ENCODE peak calls at places on chromosomes 7 and 10, in eight cellular contexts. One of them, this sample, is unnamed.
A peak's percentile ranks its signal among the peaks of the same experiment; 100 is the strongest.

GRCh38 chr10:27893320-27894014 is 105.4 kb downstream of the ODAD2 start:
- DNase-seq in foreskin fibroblast: peak; percentile 1
- DNase-seq in lower lobe of right lung: no peak
- DNase-seq in dorsolateral prefrontal cortex: no peak
- DNase-seq in choroid plexus epithelial cell: no peak
- DNase-seq in mesothelial cell of epicardium: no peak
- DNase-seq in CD4-positive, alpha-beta T cell: no peak
- DNase-seq in left lung: no peak
- DNase-seq in this sample: no peak

GRCh38 chr7:82672078-82672477 is 228.5 kb upstream of the CACNA2D1 start:
- DNase-seq in left lung: no peak
- DNase-seq in dorsolateral prefrontal cortex: no peak
- DNase-seq in foreskin fibroblast: no peak
- DNase-seq in CD4-positive, alpha-beta T cell: no peak
- DNase-seq in choroid plexus epithelial cell: peak; percentile 13
- DNase-seq in mesothelial cell of epicardium: no peak
- DNase-seq in lower lobe of right lung: no peak
- DNase-seq in this sample: no peak

GRCh38 chr10:71085689-71086438 is 126.5 kb upstream of the UNC5B start:
- DNase-seq in dorsolateral prefrontal cortex: peak; percentile 21
- DNase-seq in choroid plexus epithelial cell: no peak
- DNase-seq in mesothelial cell of epicardium: peak; percentile 29
- DNase-seq in lower lobe of right lung: no peak
- DNase-seq in CD4-positive, alpha-beta T cell: no peak
- DNase-seq in left lung: no peak
- DNase-seq in foreskin fibroblast: no peak
- DNase-seq in this sample: peak; percentile 30

GRCh38 chr7:159030490-159031134 is 114.1 kb downstream of the VIPR2 start:
- DNase-seq in dorsolateral prefrontal cortex: peak; percentile 62
- DNase-seq in choroid plexus epithelial cell: no peak
- DNase-seq in CD4-positive, alpha-beta T cell: peak; percentile 34
- DNase-seq in foreskin fibroblast: no peak
- DNase-seq in mesothelial cell of epicardium: peak; percentile 76
- DNase-seq in left lung: peak; percentile 87
- DNase-seq in lower lobe of right lung: peak; percentile 76
- DNase-seq in this sample: no peak

GRCh38 chr7:30920584-30921539 is 9.2 kb downstream of the AQP1 start:
- DNase-seq in foreskin fibroblast: peak; percentile 54
- DNase-seq in dorsolateral prefrontal cortex: peak; percentile 41
- DNase-seq in left lung: peak; percentile 76
- DNase-seq in mesothelial cell of epicardium: no peak
- DNase-seq in choroid plexus epithelial cell: peak; percentile 37
- DNase-seq in lower lobe of right lung: peak; percentile 44
- DNase-seq in CD4-positive, alpha-beta T cell: peak; percentile 17
- DNase-seq in this sample: no peak

GRCh38 chr7:14846405-14846804 is 56.1 kb downstream of the DGKB start:
- DNase-seq in choroid plexus epithelial cell: no peak
- DNase-seq in lower lobe of right lung: no peak
- DNase-seq in CD4-positive, alpha-beta T cell: no peak
- DNase-seq in mesothelial cell of epicardium: no peak
- DNase-seq in left lung: no peak
- DNase-seq in dorsolateral prefrontal cortex: no peak
- DNase-seq in foreskin fibroblast: no peak
- DNase-seq in this sample: no peak

GRCh38 chr10:121355161-121355560 is 243.1 kb downstream of the FGFR2 start:
- DNase-seq in left lung: no peak
- DNase-seq in lower lobe of right lung: no peak
- DNase-seq in foreskin fibroblast: no peak
- DNase-seq in mesothelial cell of epicardium: no peak
- DNase-seq in dorsolateral prefrontal cortex: no peak
- DNase-seq in choroid plexus epithelial cell: no peak
- DNase-seq in CD4-positive, alpha-beta T cell: no peak
- DNase-seq in this sample: no peak

GRCh38 chr7:114026486-114027089 is 107.8 kb upstream of the PPP1R3A start:
- DNase-seq in mesothelial cell of epicardium: no peak
- DNase-seq in left lung: no peak
- DNase-seq in CD4-positive, alpha-beta T cell: no peak
- DNase-seq in lower lobe of right lung: no peak
- DNase-seq in dorsolateral prefrontal cortex: no peak
- DNase-seq in foreskin fibroblast: peak; percentile 27
- DNase-seq in choroid plexus epithelial cell: peak; percentile 76
- DNase-seq in this sample: no peak

GRCh38 chr10:61592581-61592980 is 70.1 kb upstream of the CABCOCO1 start:
- DNase-seq in left lung: no peak
- DNase-seq in dorsolateral prefrontal cortex: no peak
- DNase-seq in choroid plexus epithelial cell: peak; percentile 18
- DNase-seq in CD4-positive, alpha-beta T cell: no peak
- DNase-seq in foreskin fibroblast: no peak
- DNase-seq in lower lobe of right lung: no peak
- DNase-seq in mesothelial cell of epicardium: no peak
- DNase-seq in this sample: no peak

GRCh38 chr7:143900230-143900766 is 1.7 kb downstream of the TCAF1 start:
- DNase-seq in lower lobe of right lung: no peak
- DNase-seq in left lung: no peak
- DNase-seq in dorsolateral prefrontal cortex: no peak
- DNase-seq in choroid plexus epithelial cell: peak; percentile 60
- DNase-seq in CD4-positive, alpha-beta T cell: no peak
- DNase-seq in foreskin fibroblast: peak; percentile 55
- DNase-seq in mesothelial cell of epicardium: no peak
- DNase-seq in this sample: no peak

GRCh38 chr7:72078301-72078700 is 333.8 kb downstream of the CALN1 start:
- DNase-seq in dorsolateral prefrontal cortex: no peak
- DNase-seq in CD4-positive, alpha-beta T cell: no peak
- DNase-seq in lower lobe of right lung: no peak
- DNase-seq in foreskin fibroblast: no peak
- DNase-seq in left lung: no peak
- DNase-seq in choroid plexus epithelial cell: no peak
- DNase-seq in mesothelial cell of epicardium: no peak
- DNase-seq in this sample: no peak

GRCh38 chr10:64558094-64558870 is 1037.1 kb downstream of the REEP3 start:
- DNase-seq in lower lobe of right lung: no peak
- DNase-seq in choroid plexus epithelial cell: no peak
- DNase-seq in mesothelial cell of epicardium: no peak
- DNase-seq in left lung: no peak
- DNase-seq in foreskin fibroblast: no peak
- DNase-seq in CD4-positive, alpha-beta T cell: no peak
- DNase-seq in dorsolateral prefrontal cortex: no peak
- DNase-seq in this sample: no peak

GRCh38 chr7:36153571-36154097 is 580 bp downstream of the EEPD1 start:
- DNase-seq in CD4-positive, alpha-beta T cell: no peak
- DNase-seq in choroid plexus epithelial cell: no peak
- DNase-seq in left lung: peak; percentile 92
- DNase-seq in lower lobe of right lung: peak; percentile 76
- DNase-seq in dorsolateral prefrontal cortex: no peak
- DNase-seq in mesothelial cell of epicardium: no peak
- DNase-seq in foreskin fibroblast: no peak
- DNase-seq in this sample: no peak

GRCh38 chr7:14876194-14876593 is 26.4 kb downstream of the DGKB start:
- DNase-seq in mesothelial cell of epicardium: no peak
- DNase-seq in dorsolateral prefrontal cortex: no peak
- DNase-seq in choroid plexus epithelial cell: no peak
- DNase-seq in lower lobe of right lung: no peak
- DNase-seq in foreskin fibroblast: no peak
- DNase-seq in CD4-positive, alpha-beta T cell: no peak
- DNase-seq in left lung: no peak
- DNase-seq in this sample: no peak

GRCh38 chr7:37590824-37591223 is 92.7 kb upstream of the GPR141 start:
- DNase-seq in foreskin fibroblast: no peak
- DNase-seq in CD4-positive, alpha-beta T cell: no peak
- DNase-seq in mesothelial cell of epicardium: no peak
- DNase-seq in dorsolateral prefrontal cortex: no peak
- DNase-seq in choroid plexus epithelial cell: no peak
- DNase-seq in lower lobe of right lung: no peak
- DNase-seq in left lung: no peak
- DNase-seq in this sample: no peak

GRCh38 chr7:124784879-124785818 is 19.6 kb upstream of the GPR37 start:
- DNase-seq in mesothelial cell of epicardium: peak; percentile 56
- DNase-seq in choroid plexus epithelial cell: peak; percentile 81
- DNase-seq in CD4-positive, alpha-beta T cell: no peak
- DNase-seq in lower lobe of right lung: no peak
- DNase-seq in dorsolateral prefrontal cortex: peak; percentile 63
- DNase-seq in foreskin fibroblast: peak; percentile 42
- DNase-seq in left lung: no peak
- DNase-seq in this sample: no peak

GRCh38 chr7:87851242-87851641 is 24.9 kb downstream of the SLC25A40 start:
- DNase-seq in left lung: no peak
- DNase-seq in choroid plexus epithelial cell: no peak
- DNase-seq in mesothelial cell of epicardium: no peak
- DNase-seq in CD4-positive, alpha-beta T cell: no peak
- DNase-seq in lower lobe of right lung: no peak
- DNase-seq in foreskin fibroblast: no peak
- DNase-seq in dorsolateral prefrontal cortex: no peak
- DNase-seq in this sample: no peak

DNA sequence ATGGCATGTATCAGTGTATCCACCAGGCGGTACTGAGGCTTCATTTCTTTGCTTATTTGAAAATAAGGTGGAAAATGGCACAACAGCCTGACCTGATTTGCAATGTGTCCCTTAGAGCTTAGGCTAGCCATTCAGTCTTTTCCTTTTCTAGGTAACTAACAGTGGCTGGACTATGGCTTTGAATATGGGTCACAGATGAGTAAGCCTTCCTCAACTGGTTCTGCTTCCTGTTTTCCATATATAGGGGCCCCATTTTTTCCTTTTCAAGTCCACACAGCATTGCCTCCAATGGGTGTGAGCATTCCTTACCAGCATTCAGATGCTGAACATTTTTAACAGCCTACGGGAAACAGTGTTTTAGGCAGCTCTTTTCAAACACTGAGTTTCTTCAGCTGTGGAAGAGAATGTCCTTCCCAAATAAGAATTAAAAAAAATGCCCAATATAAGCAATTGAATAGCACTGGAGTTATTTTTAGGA is 3.9 kb upstream of the ITGB1 start:
- DNase-seq in left lung: no peak
- DNase-seq in foreskin fibroblast: peak; percentile 87
- DNase-seq in choroid plexus epithelial cell: peak; percentile 94
- DNase-seq in CD4-positive, alpha-beta T cell: no peak
- DNase-seq in lower lobe of right lung: no peak
- DNase-seq in dorsolateral prefrontal cortex: no peak
- DNase-seq in mesothelial cell of epicardium: no peak
- DNase-seq in this sample: no peak
- TF ChIP-seq CTCF in left lung: no peak
- TF ChIP-seq CTCF in foreskin fibroblast: no peak
- TF ChIP-seq CTCF in choroid plexus epithelial cell: peak; percentile 52
- TF ChIP-seq CTCF in CD4-positive, alpha-beta T cell: no peak
- TF ChIP-seq CTCF in lower lobe of right lung: no peak
- TF ChIP-seq CTCF in dorsolateral prefrontal cortex: no peak
- TF ChIP-seq CTCF in mesothelial cell of epicardium: no peak
- TF ChIP-seq CTCF in this sample: no peak

GRCh38 chr10:35223016-35223415 is 96.4 kb downstream of the CREM start:
- DNase-seq in left lung: no peak
- DNase-seq in CD4-positive, alpha-beta T cell: no peak
- DNase-seq in dorsolateral prefrontal cortex: no peak
- DNase-seq in foreskin fibroblast: no peak
- DNase-seq in choroid plexus epithelial cell: no peak
- DNase-seq in mesothelial cell of epicardium: no peak
- DNase-seq in lower lobe of right lung: no peak
- DNase-seq in this sample: no peak
- TF ChIP-seq CTCF in left lung: no peak
- TF ChIP-seq CTCF in CD4-positive, alpha-beta T cell: no peak
- TF ChIP-seq CTCF in dorsolateral prefrontal cortex: no peak
- TF ChIP-seq CTCF in foreskin fibroblast: no peak
- TF ChIP-seq CTCF in choroid plexus epithelial cell: peak; percentile 23
- TF ChIP-seq CTCF in mesothelial cell of epicardium: no peak
- TF ChIP-seq CTCF in lower lobe of right lung: no peak
- TF ChIP-seq CTCF in this sample: peak; percentile 21

GRCh38 chr7:94374231-94374630 is 20.5 kb upstream of the COL1A2 start:
- DNase-seq in lower lobe of right lung: peak; percentile 54
- DNase-seq in foreskin fibroblast: peak; percentile 93
- DNase-seq in mesothelial cell of epicardium: peak; percentile 49
- DNase-seq in left lung: peak; percentile 54
- DNase-seq in dorsolateral prefrontal cortex: no peak
- DNase-seq in CD4-positive, alpha-beta T cell: no peak
- DNase-seq in choroid plexus epithelial cell: peak; percentile 97
- DNase-seq in this sample: no peak
- TF ChIP-seq CTCF in lower lobe of right lung: no peak
- TF ChIP-seq CTCF in foreskin fibroblast: no peak
- TF ChIP-seq CTCF in mesothelial cell of epicardium: no peak
- TF ChIP-seq CTCF in left lung: no peak
- TF ChIP-seq CTCF in dorsolateral prefrontal cortex: no peak
- TF ChIP-seq CTCF in CD4-positive, alpha-beta T cell: no peak
- TF ChIP-seq CTCF in choroid plexus epithelial cell: peak; percentile 43
- TF ChIP-seq CTCF in this sample: no peak

GRCh38 chr10:690227-691161 is 1.0 kb upstream of the DIP2C start:
- DNase-seq in CD4-positive, alpha-beta T cell: no peak
- DNase-seq in dorsolateral prefrontal cortex: no peak
- DNase-seq in mesothelial cell of epicardium: no peak
- DNase-seq in lower lobe of right lung: no peak
- DNase-seq in foreskin fibroblast: peak; percentile 28
- DNase-seq in choroid plexus epithelial cell: no peak
- DNase-seq in left lung: no peak
- DNase-seq in this sample: no peak

GRCh38 chr10:688287-688620 is 1.2 kb downstream of the DIP2C start:
- DNase-seq in choroid plexus epithelial cell: peak; percentile 43
- DNase-seq in mesothelial cell of epicardium: no peak
- DNase-seq in foreskin fibroblast: no peak
- DNase-seq in left lung: no peak
- DNase-seq in lower lobe of right lung: no peak
- DNase-seq in dorsolateral prefrontal cortex: no peak
- DNase-seq in CD4-positive, alpha-beta T cell: no peak
- DNase-seq in this sample: no peak

GRCh38 chr10:689433-690226 is at the start of gene DIP2C:
- DNase-seq in CD4-positive, alpha-beta T cell: no peak
- DNase-seq in lower lobe of right lung: peak; percentile 79
- DNase-seq in foreskin fibroblast: peak; percentile 73
- DNase-seq in dorsolateral prefrontal cortex: peak; percentile 80
- DNase-seq in choroid plexus epithelial cell: peak; percentile 78
- DNase-seq in mesothelial cell of epicardium: peak; percentile 84
- DNase-seq in left lung: peak; percentile 84
- DNase-seq in this sample: peak; percentile 92

GRCh38 chr10:687583-688286 is 1.7 kb downstream of the DIP2C start:
- DNase-seq in CD4-positive, alpha-beta T cell: no peak
- DNase-seq in mesothelial cell of epicardium: no peak
- DNase-seq in left lung: no peak
- DNase-seq in dorsolateral prefrontal cortex: no peak
- DNase-seq in lower lobe of right lung: no peak
- DNase-seq in choroid plexus epithelial cell: no peak
- DNase-seq in foreskin fibroblast: no peak
- DNase-seq in this sample: no peak

DNA sequence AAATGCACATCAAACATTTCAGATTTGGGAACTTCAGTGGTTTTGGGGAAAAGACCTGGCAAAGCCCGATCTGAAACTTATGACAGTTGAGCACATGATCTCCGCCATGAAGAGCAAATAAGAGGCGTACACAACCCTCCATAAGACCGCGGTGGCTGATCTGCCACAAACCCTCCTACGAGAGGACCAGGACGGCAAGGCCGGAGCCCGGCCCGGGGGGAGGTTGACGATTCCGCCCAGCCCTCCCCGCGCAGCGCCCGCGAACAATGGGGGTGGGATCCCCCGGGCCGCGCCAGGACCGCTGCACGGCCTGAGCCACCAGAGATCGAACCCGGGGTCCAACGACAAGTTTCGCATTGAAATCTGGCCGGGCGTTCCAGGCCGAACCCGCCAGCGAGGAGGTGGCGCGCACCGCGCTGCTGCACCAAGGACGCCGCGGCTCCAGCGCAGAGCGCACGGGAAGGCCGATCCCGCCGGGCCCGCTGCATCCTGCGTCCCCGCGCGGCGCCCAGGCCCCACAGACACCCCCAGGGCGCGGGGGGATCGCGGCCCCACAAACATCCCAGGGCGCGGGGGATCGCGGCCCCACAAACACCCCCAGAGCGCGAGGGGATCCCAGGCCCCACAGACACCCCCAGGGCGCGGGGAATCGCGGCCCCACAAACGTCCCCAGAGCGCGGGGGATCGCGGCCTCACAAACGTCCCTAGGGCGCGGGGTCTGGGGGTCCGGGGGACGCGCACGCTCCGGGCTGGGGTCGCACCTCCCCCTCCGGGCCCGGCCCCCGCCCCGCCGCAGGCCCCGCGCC is 644 bp downstream of the DIP2C start:
- DNase-seq in foreskin fibroblast: peak; percentile 43
- DNase-seq in mesothelial cell of epicardium: peak; percentile 71
- DNase-seq in dorsolateral prefrontal cortex: peak; percentile 68
- DNase-seq in CD4-positive, alpha-beta T cell: no peak
- DNase-seq in left lung: no peak
- DNase-seq in choroid plexus epithelial cell: peak; percentile 55
- DNase-seq in lower lobe of right lung: no peak
- DNase-seq in this sample: no peak
- TF ChIP-seq CTCF in foreskin fibroblast: no peak
- TF ChIP-seq CTCF in mesothelial cell of epicardium: no peak
- TF ChIP-seq CTCF in dorsolateral prefrontal cortex: no peak
- TF ChIP-seq CTCF in CD4-positive, alpha-beta T cell: no peak
- TF ChIP-seq CTCF in left lung: no peak
- TF ChIP-seq CTCF in choroid plexus epithelial cell: no peak
- TF ChIP-seq CTCF in lower lobe of right lung: no peak
- TF ChIP-seq CTCF in this sample: no peak

This sample was measured in D721Med.